ENCODE peak calls at places on chromosome 14, in eight cellular contexts. K is transverse colon, O is IMR-90, R is stomach, C is Peyer's patch, A is gastrocnemius medialis, X is ovary, H is spleen. T is an unnamed sample.

GRCh38 chr14:61106627-61107147 is 125.6 kb downstream of the SLC38A6 start:
- DNase-seq in X (no peak), A (no peak), H (no peak), R (no peak), K (no peak), O (no peak), C (no peak), T (no peak)

GRCh38 chr14:81682134-81682533 is 148.5 kb upstream of the SEL1L start:
- DNase-seq in C (no peak), H (no peak), O (no peak), X (no peak), A (no peak), R (no peak), K (no peak), T (no peak)

GRCh38 chr14:49950275-49951250 is 57.7 kb downstream of the ARF6 start:
- DNase-seq in C (peak; percentile 74), O (no peak), H (no peak), A (no peak), K (peak; percentile 88), R (peak; percentile 89), X (no peak), T (peak; percentile 55)

GRCh38 chr14:104436047-104436531 is 143.5 kb upstream of the C14orf180 start:
- DNase-seq in C (peak; percentile 55), O (no peak), K (peak; percentile 26), R (peak; percentile 71), A (peak; percentile 34), X (peak; percentile 87), H (peak; percentile 88), T (peak; percentile 76)

GRCh38 chr14:30669594-30669993 is 47.5 kb downstream of the SCFD1 start:
- DNase-seq in A (no peak), C (no peak), K (no peak), H (no peak), O (no peak), X (no peak), R (no peak), T (no peak)

GRCh38 chr14:37147310-37147875 is 25.0 kb downstream of the SLC25A21 start:
- DNase-seq in X (no peak), C (no peak), R (no peak), A (no peak), K (no peak), O (no peak), H (no peak), T (no peak)

GRCh38 chr14:104956290-104956890 is 21.8 kb downstream of the AHNAK2 start:
- DNase-seq in C (no peak), X (peak; percentile 26), R (no peak), A (no peak), K (no peak), H (peak; percentile 45), O (no peak), T (no peak)

GRCh38 chr14:35931346-35931745 is 105.2 kb downstream of the BRMS1L start:
- DNase-seq in H (no peak), X (no peak), A (no peak), K (no peak), O (no peak), C (no peak), R (no peak), T (no peak)

GRCh38 chr14:41607119-41607785 is 576 bp downstream of the LRFN5 start:
- DNase-seq in X (no peak), R (no peak), K (no peak), C (no peak), H (no peak), O (no peak), A (no peak), T (peak; percentile 6)

GRCh38 chr14:59583755-59584154 is 7.1 kb upstream of the CCDC175 start:
- DNase-seq in R (no peak), A (no peak), C (no peak), H (no peak), X (no peak), O (peak; percentile 47), K (no peak), T (no peak)

GRCh38 chr14:81303258-81303935 is 82.6 kb upstream of the GTF2A1 start:
- DNase-seq in X (no peak), R (peak; percentile 83), C (peak; percentile 92), A (peak; percentile 63), H (peak; percentile 79), O (no peak), K (peak; percentile 93), T (peak; percentile 92)

GRCh38 chr14:29927596-29928341 is at the start of gene PRKD1:
- DNase-seq in O (peak; percentile 62), X (peak; percentile 77), K (peak; percentile 51), H (peak; percentile 81), C (peak; percentile 52), R (peak; percentile 65), A (peak; percentile 25), T (peak; percentile 79)

GRCh38 chr14:55942826-55943225 is 175.4 kb upstream of the PELI2 start:
- DNase-seq in A (no peak), H (no peak), C (no peak), K (no peak), X (no peak), O (no peak), R (no peak), T (no peak)

GRCh38 chr14:105851716-105852377 is 325.5 kb downstream of the TMEM121 start:
- DNase-seq in A (no peak), R (no peak), K (peak; percentile 4), C (no peak), H (peak; percentile 75), O (no peak), X (peak; percentile 9), T (no peak)

GRCh38 chr14:64673748-64674147 is 30.5 kb upstream of the PLEKHG3 start:
- DNase-seq in C (no peak), O (no peak), H (peak; percentile 86), A (no peak), X (no peak), K (no peak), R (no peak), T (no peak)

GRCh38 chr14:34368115-34368970 is 93.7 kb downstream of the SPTSSA start:
- DNase-seq in R (no peak), K (peak; percentile 38), C (no peak), H (no peak), X (no peak), O (peak; percentile 10), A (no peak), T (peak; percentile 26)

GRCh38 chr14:56118611-56119181 is 485 bp downstream of the PELI2 start:
- DNase-seq in X (peak; percentile 73), A (no peak), K (peak; percentile 26), C (peak; percentile 65), H (peak; percentile 95), O (no peak), R (peak; percentile 44), T (peak; percentile 40)

GRCh38 chr14:86091811-86092210 is 561.9 kb downstream of the FLRT2 start:
- DNase-seq in K (no peak), X (no peak), H (no peak), C (no peak), O (peak; percentile 57), A (no peak), R (no peak), T (no peak)

GRCh38 chr14:57066887-57067513 is 201.7 kb downstream of the EXOC5 start:
- DNase-seq in O (peak; percentile 2), X (peak; percentile 55), C (peak; percentile 59), H (no peak), K (peak; percentile 54), R (peak; percentile 48), A (no peak), T (peak; percentile 61)

DNA sequence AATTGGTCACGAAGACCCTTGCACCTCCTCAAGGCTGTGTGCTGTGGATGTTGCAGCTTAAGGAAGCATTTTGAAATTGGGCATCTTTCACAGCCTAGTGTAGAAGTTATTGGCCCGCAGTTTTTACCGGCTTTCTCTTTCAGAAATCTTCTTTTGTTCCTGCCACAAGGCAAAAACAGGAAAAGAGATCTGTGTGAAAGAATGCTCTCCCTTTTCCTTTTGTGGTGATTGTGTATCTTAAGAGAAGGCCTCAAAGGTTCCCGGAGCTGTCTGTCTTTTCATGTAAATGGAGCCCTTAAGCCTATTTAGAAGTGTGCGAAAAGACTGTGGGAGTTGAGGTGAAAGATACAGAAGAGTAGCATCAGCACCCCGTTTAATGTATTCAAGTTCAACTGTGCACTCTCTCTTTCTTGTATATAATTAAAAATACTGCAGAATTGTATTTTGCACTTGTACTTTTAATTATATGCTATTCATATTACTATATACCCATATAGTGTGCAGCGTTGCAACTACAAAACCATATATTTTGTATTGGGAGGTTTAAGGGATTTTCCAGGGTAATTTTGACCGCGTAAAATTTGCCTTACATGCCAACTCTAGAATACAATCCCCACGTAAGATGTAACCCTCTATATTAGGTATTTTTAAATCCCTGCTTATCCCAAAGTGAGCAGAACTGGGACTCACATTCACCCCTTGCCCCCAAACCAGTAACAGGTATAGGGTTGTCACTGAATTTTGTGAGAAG is 441.7 kb downstream of the RAD51B start:
- DNase-seq in X (no peak), H (no peak), A (no peak), K (no peak), O (no peak), R (no peak), C (no peak), T (no peak)
- H3K27ac ChIP-seq in X (no peak overlapping the region), H (peak overlapping the region; percentile 28), A (no peak overlapping the region), K (peak overlapping the region; percentile 41), O (no peak overlapping the region), R (no peak overlapping the region), C (no peak overlapping the region), T (no peak overlapping the region)

GRCh38 chr14:65798216-65798615 is 385.7 kb downstream of the FUT8 start:
- DNase-seq in A (no peak), R (no peak), X (no peak), O (no peak), K (no peak), C (no peak), H (no peak), T (no peak)
- H3K4me3 ChIP-seq in A (no peak overlapping the region), R (no peak overlapping the region), X (no peak overlapping the region), O (no peak overlapping the region), K (no peak overlapping the region), C (no peak overlapping the region), H (no peak overlapping the region), T (no peak overlapping the region)

DNA sequence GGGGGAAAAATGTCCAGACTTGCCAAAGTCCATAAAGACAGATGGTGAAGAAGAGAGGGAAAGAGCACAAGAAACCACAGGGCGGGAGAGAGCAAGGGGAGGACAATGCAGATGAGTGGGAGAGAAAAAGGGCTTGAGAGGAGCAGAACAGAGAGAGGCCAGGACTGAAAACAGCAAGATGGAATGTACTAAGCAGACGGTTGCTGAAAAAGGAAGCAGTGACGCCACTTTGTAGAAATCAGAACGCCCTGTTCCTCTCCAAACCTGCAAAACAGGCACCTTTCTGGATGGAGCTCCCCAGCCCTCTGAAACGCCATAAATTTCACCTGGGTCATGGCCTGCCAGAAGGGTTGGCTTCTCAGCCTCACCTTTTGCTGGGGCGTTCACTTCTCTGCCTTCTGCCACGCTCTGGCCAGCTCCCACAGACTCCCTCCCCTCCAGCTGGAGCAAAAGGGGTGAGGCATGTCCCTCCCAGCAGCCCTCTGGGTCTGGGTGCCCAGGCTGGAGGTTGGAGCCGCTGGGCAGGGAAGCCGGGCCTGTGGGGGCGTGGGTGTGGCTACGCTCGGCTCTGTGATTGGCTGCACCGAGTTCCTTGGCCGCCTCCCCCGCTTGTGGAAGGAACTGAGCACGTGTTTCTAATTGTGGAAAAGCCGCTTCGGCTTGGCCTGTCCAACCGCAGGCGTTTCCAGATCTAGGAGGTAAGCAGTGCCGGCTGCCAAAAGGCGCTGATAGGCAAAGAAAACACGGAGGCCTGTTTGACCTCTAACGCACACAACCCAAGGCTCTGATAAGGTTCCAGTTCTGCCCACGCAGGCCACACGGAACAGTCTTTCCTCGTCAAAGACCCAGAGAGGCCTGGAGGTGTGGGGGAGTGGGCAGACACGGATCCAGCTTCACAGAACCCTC is 29.3 kb downstream of the SLC7A8 start:
- DNase-seq in K (peak; percentile 85), X (peak; percentile 96), O (no peak), C (peak; percentile 77), A (peak; percentile 99), R (peak; percentile 97), H (peak; percentile 85), T (peak; percentile 98)
- TF ChIP-seq POLR2A in K (peak; percentile 61), X (peak; percentile 10), O (no peak), C (no peak), A (peak; percentile 88), R (no peak), H (no peak), T (peak; percentile 64)

GRCh38 chr14:94239416-94239815 is 53.7 kb downstream of the SERPINA10 start:
- DNase-seq in O (no peak), R (no peak), K (no peak), C (no peak), X (no peak), A (no peak), H (no peak), T (no peak)
- H3K27ac ChIP-seq in O (no peak overlapping the region), R (no peak overlapping the region), K (no peak overlapping the region), C (no peak overlapping the region), X (no peak overlapping the region), A (no peak overlapping the region), H (no peak overlapping the region), T (no peak overlapping the region)